ENCODE peak calls at places on chromosomes 13 and 19, in nine cellular contexts. N is AG08395; K is thyroid gland; T is body of pancreas; H is M059J; R is trophoblast cell; E is HT1080; Z is activated CD4-positive, CD25-positive, alpha-beta regulatory T cell treated with anti-CD3 and anti-CD28 coated beads, Interleukin-2, amount 50 U/mL, for 16 hours; C is iris pigment epithelial cell. G is an unnamed sample.

GRCh38 chr13:98436379-98436909 is 140.5 kb downstream of the STK24 start:
- DNase-seq in N (no peak), K (no peak), T (no peak), H (no peak), R (no peak), E (no peak), Z (no peak), C (no peak), G (no peak)

GRCh38 chr19:19943848-19944582 is 43.3 kb downstream of the ZNF93 start:
- DNase-seq in N (no peak), K (no peak), T (no peak), H (no peak), R (peak; percentile 83), E (no peak), Z (no peak), C (no peak), G (no peak)

GRCh38 chr19:48735031-48735615 is 5.3 kb downstream of the RASIP1 start:
- DNase-seq in N (no peak), K (peak; percentile 51), T (no peak), H (no peak), R (peak; percentile 73), E (no peak), Z (no peak), C (peak; percentile 58), G (no peak)

GRCh38 chr19:42276284-42276683 is 7.2 kb downstream of the CIC start:
- DNase-seq in N (no peak), K (no peak), T (no peak), H (no peak), R (no peak), E (no peak), Z (no peak), C (no peak), G (no peak)

GRCh38 chr13:47638627-47639026 is 362.4 kb downstream of the SUCLA2 start:
- DNase-seq in N (no peak), K (no peak), T (no peak), H (no peak), R (no peak), E (no peak), Z (no peak), C (no peak), G (no peak)

GRCh38 chr13:22235285-22235949 is 564.5 kb downstream of the FGF9 start:
- DNase-seq in N (peak; percentile 25), K (no peak), T (no peak), H (no peak), R (no peak), E (no peak), Z (no peak), C (no peak), G (no peak)

GRCh38 chr13:90272356-90272755 is 1075.1 kb upstream of the MIR17HG start:
- DNase-seq in N (peak; percentile 6), K (no peak), T (no peak), H (peak; percentile 76), R (no peak), E (peak; percentile 86), Z (no peak), C (peak; percentile 47), G (no peak)

GRCh38 chr19:3062165-3063105 is at the start of gene TLE5:
- DNase-seq in N (peak; percentile 83), K (peak; percentile 69), T (peak; percentile 81), H (peak; percentile 42), R (peak; percentile 74), E (no peak), Z (peak; percentile 47), C (peak; percentile 43), G (peak; percentile 79)

GRCh38 chr13:26052136-26052736 is 420 bp upstream of the SHISA2 start:
- DNase-seq in N (no peak), K (peak; percentile 71), T (no peak), H (no peak), R (no peak), E (no peak), Z (no peak), C (no peak), G (no peak)

GRCh38 chr13:44108345-44108858 is 228.7 kb downstream of the LACC1 start:
- DNase-seq in N (no peak), K (no peak), T (peak; percentile 46), H (peak; percentile 42), R (peak; percentile 98), E (no peak), Z (no peak), C (no peak), G (peak; percentile 87)

GRCh38 chr19:14425696-14426138 is 6.6 kb upstream of the DDX39A start:
- DNase-seq in N (peak; percentile 37), K (no peak), T (no peak), H (no peak), R (peak; percentile 16), E (no peak), Z (no peak), C (peak; percentile 78), G (no peak)

GRCh38 chr19:3821857-3822364 is 35.7 kb upstream of the MATK start:
- DNase-seq in N (peak; percentile 60), K (peak; percentile 55), T (peak; percentile 69), H (no peak), R (peak; percentile 73), E (peak; percentile 33), Z (peak; percentile 66), C (peak; percentile 24), G (peak; percentile 65)

GRCh38 chr13:71879129-71879535 is 12.1 kb upstream of the DACH1 start:
- DNase-seq in N (peak; percentile 22), K (no peak), T (peak; percentile 18), H (peak; percentile 5), R (peak; percentile 13), E (peak; percentile 24), Z (no peak), C (peak; percentile 52), G (no peak)

GRCh38 chr13:64446372-64446771 is 2783.8 kb downstream of the PCDH9 start:
- DNase-seq in N (no peak), K (no peak), T (no peak), H (no peak), R (no peak), E (no peak), Z (no peak), C (no peak), G (no peak)

GRCh38 chr13:26486550-26486949 is 70.9 kb upstream of the WASF3 start:
- DNase-seq in N (no peak), K (no peak), T (no peak), H (no peak), R (no peak), E (no peak), Z (no peak), C (no peak), G (no peak)

G was measured in left lobe of liver.